ENCODE peak calls at places on chromosomes 4 and X, in six cellular contexts. Z is A549, Q is substantia nigra, E is cardiac muscle cell, U is pancreas, I is sigmoid colon. T is an unnamed sample.
A peak's percentile ranks its signal among the peaks of the same experiment; 100 is the strongest.

GRCh38 chr4:85398276-85398675 is 76.7 kb upstream of the ARHGAP24 start:
- DNase-seq in E (peak; percentile 83), Z (no peak), Q (no peak), U (no peak), I (no peak), T (peak; percentile 75)

GRCh38 chr4:123444298-123444731 is 47.7 kb downstream of the SPRY1 start:
- DNase-seq in U (peak; percentile 48), I (no peak), Z (no peak), Q (peak; percentile 22), E (peak; percentile 93), T (no peak)

GRCh38 chr4:95181446-95182306 is 367.1 kb downstream of the UNC5C start:
- DNase-seq in U (no peak), E (peak; percentile 19), Z (no peak), Q (no peak), I (no peak), T (peak; percentile 80)

GRCh38 chrX:72305286-72306084 is at the start of gene CITED1:
- DNase-seq in U (no peak), I (no peak), Q (no peak), Z (peak; percentile 15), E (no peak), T (peak; percentile 39)

GRCh38 chr4:2689825-2690700 is 66.1 kb downstream of the TNIP2 start:
- DNase-seq in U (no peak), Z (no peak), Q (no peak), I (no peak), E (no peak), T (no peak)

GRCh38 chr4:169530048-169530447 is 82.3 kb downstream of the NEK1 start:
- DNase-seq in Z (no peak), I (no peak), Q (no peak), U (no peak), E (no peak), T (no peak)

GRCh38 chr4:101355767-101356702 is 8.7 kb upstream of the PPP3CA start:
- DNase-seq in E (peak; percentile 90), U (no peak), I (no peak), Z (peak; percentile 41), Q (no peak), T (peak; percentile 85)

GRCh38 chr4:103204114-103204513 is 6.0 kb upstream of the CENPE start:
- DNase-seq in E (peak; percentile 25), I (no peak), Q (no peak), U (no peak), Z (no peak), T (peak; percentile 48)

GRCh38 chr4:48653217-48654014 is 126.7 kb downstream of the FRYL start:
- DNase-seq in I (peak; percentile 73), Q (peak; percentile 26), E (peak; percentile 84), U (no peak), Z (no peak), T (peak; percentile 73)

GRCh38 chr4:7398104-7398423 is 36.7 kb downstream of the PSAPL1 start:
- DNase-seq in I (peak; percentile 77), U (peak; percentile 37), Q (no peak), Z (no peak), E (peak; percentile 33), T (no peak)

GRCh38 chr4:149708513-149709175 is 107.0 kb downstream of the IQCM start:
- DNase-seq in U (no peak), I (no peak), E (no peak), Z (no peak), Q (no peak), T (peak; percentile 71)

GRCh38 chr4:150447356-150447755 is 134.6 kb upstream of the MAB21L2 start:
- DNase-seq in Q (no peak), E (no peak), Z (no peak), I (no peak), U (no peak), T (no peak)

GRCh38 chr4:4726051-4726450 is 133.4 kb upstream of the MSX1 start:
- DNase-seq in I (no peak), U (no peak), Q (no peak), E (no peak), Z (no peak), T (no peak)

GRCh38 chrX:110004210-110004609 is 1.3 kb downstream of the TMEM164 start:
- DNase-seq in Q (no peak), U (peak; percentile 38), Z (no peak), E (no peak), I (no peak), T (no peak)

GRCh38 chrX:110008001-110008635 is 5.2 kb downstream of the TMEM164 start:
- DNase-seq in U (no peak), I (no peak), Q (no peak), E (no peak), Z (no peak), T (no peak)

GRCh38 chrX:110004970-110005369 is 2.1 kb downstream of the TMEM164 start:
- DNase-seq in U (no peak), Q (no peak), Z (no peak), E (no peak), I (no peak), T (no peak)

GRCh38 chrX:110006826-110007375 is 4.0 kb downstream of the TMEM164 start:
- DNase-seq in U (no peak), I (no peak), Z (no peak), Q (no peak), E (peak; percentile 26), T (peak; percentile 14)

DNA sequence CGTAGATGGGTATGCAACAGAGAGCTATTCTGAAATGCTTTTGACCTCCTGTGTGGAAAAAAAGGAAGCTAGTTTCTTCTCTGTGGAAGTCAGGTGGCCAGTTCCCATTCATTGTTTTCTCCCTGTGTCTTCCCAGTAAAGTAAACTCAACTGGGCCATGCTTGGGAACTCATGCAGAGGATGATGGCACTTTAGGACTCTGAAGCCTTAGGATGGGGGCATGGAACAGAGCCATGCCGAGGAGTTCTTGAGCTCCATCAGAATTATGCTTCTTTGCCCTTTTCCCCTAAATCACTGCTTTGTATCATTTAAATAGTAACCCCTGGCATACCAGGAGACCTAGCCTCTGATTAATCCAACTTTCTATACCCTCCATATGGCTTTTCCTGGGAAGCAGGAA is 3.2 kb downstream of the TMEM164 start:
- DNase-seq in E (no peak), I (no peak), Z (no peak), Q (no peak), U (no peak), T (no peak)
- H3K27ac ChIP-seq in E (no peak overlapping the region), I (no peak overlapping the region), Z (no peak overlapping the region), Q (no peak overlapping the region), U (no peak overlapping the region), T (no peak overlapping the region)

GRCh38 chr4:184402239-184402638 is 72.1 kb downstream of the IRF2 start:
- DNase-seq in U (no peak), Q (no peak), E (no peak), I (no peak), Z (no peak), T (no peak)
- H3K27ac ChIP-seq in U (no peak overlapping the region), Q (no peak overlapping the region), E (no peak overlapping the region), I (no peak overlapping the region), Z (no peak overlapping the region), T (no peak overlapping the region)

GRCh38 chrX:6985537-6985936 is 162.0 kb upstream of the STS start:
- DNase-seq in E (no peak), U (no peak), I (no peak), Z (no peak), Q (no peak), T (no peak)

GRCh38 chrX:6989858-6990257 is 157.7 kb upstream of the STS start:
- DNase-seq in Z (no peak), I (no peak), Q (no peak), U (no peak), E (no peak), T (no peak)

DNA sequence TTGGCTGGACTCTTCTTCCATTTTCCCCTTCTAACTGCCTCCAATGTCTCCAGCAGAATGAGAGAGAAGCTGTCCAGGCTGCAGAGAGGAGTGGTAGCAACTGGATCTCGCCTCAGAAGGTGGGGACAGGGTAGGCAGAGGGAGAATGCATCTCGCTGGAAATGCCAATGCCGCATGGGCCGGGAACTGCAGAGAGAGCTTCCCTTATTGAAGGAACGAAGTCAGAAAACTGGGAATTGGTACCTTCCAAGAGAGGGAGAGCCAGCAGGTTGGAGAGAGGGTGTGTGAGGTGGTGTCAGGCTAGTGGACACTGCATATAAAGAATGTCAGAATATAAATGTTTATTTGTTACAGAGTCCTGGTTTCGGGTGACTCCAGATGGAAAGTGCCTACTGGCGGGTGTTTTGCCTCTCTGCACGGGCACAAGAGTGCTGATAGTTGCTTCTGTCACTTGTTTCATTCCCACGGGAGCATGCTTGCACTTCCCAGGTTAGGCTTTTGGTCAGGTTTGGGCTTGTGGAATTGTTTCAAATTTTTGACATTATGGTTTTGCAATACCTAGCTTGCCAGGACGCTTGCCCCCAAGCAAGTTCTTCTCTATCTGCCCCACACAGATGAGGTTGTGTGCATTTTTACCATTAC is 156.8 kb upstream of the STS start:
- DNase-seq in Q (no peak), E (no peak), Z (no peak), I (no peak), U (no peak), T (no peak)
- H3K27ac ChIP-seq in Q (no peak overlapping the region), E (no peak overlapping the region), Z (no peak overlapping the region), I (no peak overlapping the region), U (peak overlapping the region; percentile 11), T (no peak overlapping the region)

DNA sequence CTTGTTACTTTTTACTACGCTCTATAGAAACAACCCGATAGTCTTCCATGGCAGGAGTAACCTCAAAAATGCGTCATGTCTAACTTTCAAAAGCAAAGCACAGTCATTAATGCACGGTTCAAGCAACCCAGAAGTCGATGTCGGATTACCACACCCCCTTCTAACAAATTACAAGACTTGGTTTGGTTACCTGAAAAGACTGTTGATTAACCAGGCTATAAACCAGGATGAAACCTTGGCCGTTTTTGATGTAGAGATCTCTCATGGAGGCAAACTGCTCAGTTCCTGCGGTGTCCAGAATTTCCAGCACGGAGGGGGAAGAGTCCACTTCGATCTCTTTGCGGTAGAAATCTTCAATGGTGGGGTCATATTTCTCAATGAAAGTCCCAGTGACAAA is 2.4 kb downstream of the RAP2C start:
- DNase-seq in I (no peak), Q (no peak), U (no peak), E (peak; percentile 38), Z (no peak), T (peak; percentile 61)
- H3K27ac ChIP-seq in I (peak overlapping the region; percentile 99), Q (peak overlapping the region; percentile 64), U (peak overlapping the region; percentile 88), E (peak overlapping the region; percentile 99), Z (peak overlapping the region; percentile 98), T (peak overlapping the region; percentile 90)

DNA sequence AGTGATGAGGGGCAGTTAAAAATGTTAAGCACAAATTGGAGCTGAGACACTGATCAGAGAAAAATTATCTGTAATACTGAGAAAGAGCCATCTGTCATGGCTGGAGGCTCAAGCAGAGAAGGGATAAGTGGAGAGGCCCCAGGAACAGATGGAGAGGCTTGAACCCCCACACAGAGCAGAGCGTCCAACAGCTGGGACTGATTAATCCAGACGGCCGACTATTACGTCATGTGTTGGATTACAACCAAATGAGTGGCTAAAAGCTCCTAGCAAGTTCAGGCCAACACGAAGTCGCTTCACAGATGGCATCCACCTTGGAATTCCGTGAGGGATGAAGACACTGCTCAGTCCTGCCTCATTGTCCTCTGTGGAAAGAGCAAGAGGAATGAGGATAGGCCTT is 57.7 kb upstream of the ATXN3L start:
- DNase-seq in E (peak; percentile 93), I (no peak), Q (no peak), U (no peak), Z (no peak), T (peak; percentile 69)
- H3K27ac ChIP-seq in E (no peak overlapping the region), I (no peak overlapping the region), Q (no peak overlapping the region), U (no peak overlapping the region), Z (no peak overlapping the region), T (peak overlapping the region; percentile 98)

DNA sequence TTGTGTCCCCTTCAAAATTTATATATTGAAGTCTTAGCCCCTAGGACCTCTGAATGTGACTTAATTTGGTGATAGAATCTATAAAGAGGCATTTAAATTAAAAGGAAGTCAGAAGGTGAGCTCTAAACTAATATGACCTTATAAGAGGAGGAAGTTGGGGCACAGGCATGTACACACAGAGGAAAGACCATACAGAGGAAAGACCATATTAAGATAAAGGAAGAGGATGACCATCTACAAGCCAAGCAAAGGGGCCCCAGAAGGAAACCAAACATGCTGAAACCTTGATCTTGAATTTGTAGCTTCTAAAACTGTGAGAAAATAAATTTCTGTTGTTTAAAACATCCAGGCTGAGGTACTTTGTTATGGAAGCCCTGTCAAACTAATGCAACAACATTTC is 26.9 kb upstream of the CYBB start:
- DNase-seq in Z (no peak), I (no peak), U (no peak), Q (no peak), E (no peak), T (no peak)
- H3K27ac ChIP-seq in Z (no peak overlapping the region), I (no peak overlapping the region), U (no peak overlapping the region), Q (no peak overlapping the region), E (no peak overlapping the region), T (no peak overlapping the region)

T was measured in GM23248.